ENCODE peak calls at places on chromosomes 16 and 17, in seven cellular contexts. One of them, this sample, is unnamed.

GRCh38 chr16:83895942-83896341 is 3.0 kb upstream of the MLYCD start:
- DNase-seq in AG04450: no peak
- DNase-seq in stomach: no peak
- DNase-seq in effector memory CD4-positive, alpha-beta T cell: no peak
- DNase-seq in tibial nerve: no peak
- DNase-seq in left lung: no peak
- DNase-seq in esophagus squamous epithelium: no peak
- DNase-seq in this sample: no peak

GRCh38 chr17:44707755-44708400 is 587 bp upstream of the DBF4B start:
- DNase-seq in effector memory CD4-positive, alpha-beta T cell: no peak
- DNase-seq in esophagus squamous epithelium: no peak
- DNase-seq in AG04450: no peak
- DNase-seq in left lung: no peak
- DNase-seq in tibial nerve: no peak
- DNase-seq in stomach: no peak
- DNase-seq in this sample: no peak

GRCh38 chr16:31084584-31085298 is 4.0 kb downstream of the PRSS53 start:
- DNase-seq in effector memory CD4-positive, alpha-beta T cell: no peak
- DNase-seq in tibial nerve: no peak
- DNase-seq in AG04450: no peak
- DNase-seq in stomach: no peak
- DNase-seq in left lung: no peak
- DNase-seq in esophagus squamous epithelium: no peak
- DNase-seq in this sample: no peak

GRCh38 chr16:4116328-4117249 is at the start of gene ADCY9:
- DNase-seq in AG04450: no peak
- DNase-seq in left lung: peak; percentile 94
- DNase-seq in esophagus squamous epithelium: no peak
- DNase-seq in tibial nerve: peak; percentile 40
- DNase-seq in effector memory CD4-positive, alpha-beta T cell: peak; percentile 63
- DNase-seq in stomach: peak; percentile 80
- DNase-seq in this sample: no peak

GRCh38 chr17:30864636-30865035 is 32.9 kb downstream of the ATAD5 start:
- DNase-seq in AG04450: no peak
- DNase-seq in stomach: no peak
- DNase-seq in tibial nerve: no peak
- DNase-seq in left lung: no peak
- DNase-seq in esophagus squamous epithelium: no peak
- DNase-seq in effector memory CD4-positive, alpha-beta T cell: no peak
- DNase-seq in this sample: no peak

GRCh38 chr17:65131946-65132345 is 5.2 kb upstream of the RGS9 start:
- DNase-seq in effector memory CD4-positive, alpha-beta T cell: no peak
- DNase-seq in left lung: no peak
- DNase-seq in AG04450: peak; percentile 67
- DNase-seq in tibial nerve: no peak
- DNase-seq in stomach: no peak
- DNase-seq in esophagus squamous epithelium: no peak
- DNase-seq in this sample: no peak

GRCh38 chr16:22262460-22262859 is 34.7 kb upstream of the POLR3E start:
- DNase-seq in tibial nerve: no peak
- DNase-seq in effector memory CD4-positive, alpha-beta T cell: no peak
- DNase-seq in AG04450: no peak
- DNase-seq in left lung: no peak
- DNase-seq in stomach: no peak
- DNase-seq in esophagus squamous epithelium: no peak
- DNase-seq in this sample: no peak

GRCh38 chr16:88782454-88783390 is 2.3 kb downstream of the PIEZO1 start:
- DNase-seq in esophagus squamous epithelium: no peak
- DNase-seq in effector memory CD4-positive, alpha-beta T cell: peak; percentile 66
- DNase-seq in AG04450: no peak
- DNase-seq in tibial nerve: no peak
- DNase-seq in stomach: no peak
- DNase-seq in left lung: peak; percentile 82
- DNase-seq in this sample: no peak

GRCh38 chr16:1414532-1415265 is at the start of gene UNKL:
- DNase-seq in tibial nerve: peak; percentile 48
- DNase-seq in esophagus squamous epithelium: no peak
- DNase-seq in stomach: peak; percentile 84
- DNase-seq in left lung: peak; percentile 94
- DNase-seq in AG04450: peak; percentile 11
- DNase-seq in effector memory CD4-positive, alpha-beta T cell: peak; percentile 68
- DNase-seq in this sample: no peak

GRCh38 chr16:27869411-27869810 is 194.1 kb downstream of the GSG1L start:
- DNase-seq in effector memory CD4-positive, alpha-beta T cell: no peak
- DNase-seq in tibial nerve: no peak
- DNase-seq in AG04450: no peak
- DNase-seq in stomach: no peak
- DNase-seq in left lung: no peak
- DNase-seq in esophagus squamous epithelium: no peak
- DNase-seq in this sample: no peak

GRCh38 chr16:5350118-5350517 is 252.5 kb upstream of the EEF2KMT start:
- DNase-seq in left lung: no peak
- DNase-seq in stomach: no peak
- DNase-seq in AG04450: no peak
- DNase-seq in effector memory CD4-positive, alpha-beta T cell: no peak
- DNase-seq in esophagus squamous epithelium: no peak
- DNase-seq in tibial nerve: no peak
- DNase-seq in this sample: no peak

GRCh38 chr16:70430667-70431536 is 8.0 kb downstream of the ST3GAL2 start:
- DNase-seq in esophagus squamous epithelium: no peak
- DNase-seq in effector memory CD4-positive, alpha-beta T cell: peak; percentile 39
- DNase-seq in AG04450: no peak
- DNase-seq in tibial nerve: no peak
- DNase-seq in left lung: no peak
- DNase-seq in stomach: no peak
- DNase-seq in this sample: no peak

GRCh38 chr16:49700222-49700927 is 155.5 kb downstream of the ZNF423 start:
- DNase-seq in stomach: no peak
- DNase-seq in effector memory CD4-positive, alpha-beta T cell: no peak
- DNase-seq in left lung: no peak
- DNase-seq in AG04450: no peak
- DNase-seq in esophagus squamous epithelium: no peak
- DNase-seq in tibial nerve: peak; percentile 25
- DNase-seq in this sample: no peak

GRCh38 chr17:6551909-6552768 is 4.2 kb downstream of the PITPNM3 start:
- DNase-seq in effector memory CD4-positive, alpha-beta T cell: no peak
- DNase-seq in left lung: peak; percentile 83
- DNase-seq in tibial nerve: no peak
- DNase-seq in AG04450: no peak
- DNase-seq in esophagus squamous epithelium: no peak
- DNase-seq in stomach: peak; percentile 86
- DNase-seq in this sample: no peak

DNA sequence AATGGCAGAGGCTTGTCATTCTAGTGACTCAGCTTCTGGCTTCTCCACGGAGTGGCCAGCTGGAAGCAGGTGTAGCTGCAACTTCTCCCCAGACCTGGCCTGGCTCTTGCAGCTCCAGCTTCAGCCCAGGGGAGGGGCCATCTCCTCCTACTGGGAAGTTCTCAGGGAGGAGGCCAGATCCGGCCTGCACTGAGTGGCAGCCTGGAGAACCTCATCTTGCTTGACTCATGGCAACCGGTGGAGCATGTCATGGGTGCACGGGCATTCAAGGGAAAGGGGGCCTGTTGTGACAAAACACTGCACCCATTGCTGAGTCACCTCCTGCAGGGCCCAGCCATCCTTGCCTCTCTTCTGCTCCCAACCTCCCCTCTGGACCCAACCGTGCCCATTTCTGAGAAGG is 273.9 kb upstream of the MAF start:
- DNase-seq in AG04450: no peak
- DNase-seq in stomach: no peak
- DNase-seq in effector memory CD4-positive, alpha-beta T cell: no peak
- DNase-seq in tibial nerve: no peak
- DNase-seq in esophagus squamous epithelium: no peak
- DNase-seq in left lung: no peak
- DNase-seq in this sample: no peak
- H3K4me3 ChIP-seq in AG04450: no peak overlapping the region
- H3K4me3 ChIP-seq in stomach: no peak overlapping the region
- H3K4me3 ChIP-seq in effector memory CD4-positive, alpha-beta T cell: no peak overlapping the region
- H3K4me3 ChIP-seq in tibial nerve: no peak overlapping the region
- H3K4me3 ChIP-seq in esophagus squamous epithelium: no peak overlapping the region
- H3K4me3 ChIP-seq in left lung: no peak overlapping the region
- H3K4me3 ChIP-seq in this sample: no peak overlapping the region

GRCh38 chr17:67490471-67490870 is 113.4 kb downstream of the PITPNC1 start:
- DNase-seq in tibial nerve: no peak
- DNase-seq in esophagus squamous epithelium: no peak
- DNase-seq in AG04450: no peak
- DNase-seq in left lung: no peak
- DNase-seq in effector memory CD4-positive, alpha-beta T cell: no peak
- DNase-seq in stomach: no peak
- DNase-seq in this sample: no peak
- H3K4me3 ChIP-seq in tibial nerve: no peak overlapping the region
- H3K4me3 ChIP-seq in esophagus squamous epithelium: peak overlapping the region; percentile 31
- H3K4me3 ChIP-seq in AG04450: peak overlapping the region; percentile 37
- H3K4me3 ChIP-seq in left lung: no peak overlapping the region
- H3K4me3 ChIP-seq in effector memory CD4-positive, alpha-beta T cell: no peak overlapping the region
- H3K4me3 ChIP-seq in stomach: peak overlapping the region; percentile 13
- H3K4me3 ChIP-seq in this sample: no peak overlapping the region

DNA sequence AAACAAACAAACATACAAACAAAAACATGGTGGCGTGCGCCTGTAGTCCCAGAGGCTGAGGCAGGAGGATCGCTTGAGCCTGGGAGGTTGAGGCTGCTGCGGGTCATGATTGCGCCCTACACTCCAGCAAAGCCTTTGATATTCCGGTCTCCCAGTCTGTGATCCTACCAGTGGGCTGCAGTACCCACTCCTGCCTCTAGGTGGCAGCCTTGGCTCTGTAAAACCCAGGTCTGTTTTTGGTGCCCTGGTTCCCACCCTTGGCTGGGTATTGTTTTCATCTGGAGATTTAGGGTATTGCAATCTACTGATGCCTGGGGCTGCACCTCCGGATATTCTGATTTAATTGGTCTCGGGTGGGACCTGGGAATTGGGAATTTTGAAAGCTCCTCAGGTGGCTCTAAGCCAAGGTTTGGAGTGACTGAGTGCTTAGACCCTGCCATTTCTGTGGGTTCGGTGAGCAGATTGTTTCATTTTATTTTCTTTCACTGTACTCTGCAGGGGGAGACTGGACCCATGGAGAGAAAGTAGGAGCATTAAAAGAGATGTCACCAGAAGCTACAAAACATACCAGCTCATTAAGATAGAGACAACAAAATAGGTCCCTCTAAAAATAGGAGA is 40.5 kb downstream of the MYH3 start:
- DNase-seq in left lung: peak; percentile 85
- DNase-seq in effector memory CD4-positive, alpha-beta T cell: peak; percentile 28
- DNase-seq in AG04450: peak; percentile 33
- DNase-seq in stomach: peak; percentile 85
- DNase-seq in esophagus squamous epithelium: no peak
- DNase-seq in tibial nerve: peak; percentile 88
- DNase-seq in this sample: peak; percentile 53
- H3K4me3 ChIP-seq in left lung: no peak overlapping the region
- H3K4me3 ChIP-seq in effector memory CD4-positive, alpha-beta T cell: no peak overlapping the region
- H3K4me3 ChIP-seq in AG04450: no peak overlapping the region
- H3K4me3 ChIP-seq in stomach: no peak overlapping the region
- H3K4me3 ChIP-seq in esophagus squamous epithelium: no peak overlapping the region
- H3K4me3 ChIP-seq in tibial nerve: no peak overlapping the region
- H3K4me3 ChIP-seq in this sample: no peak overlapping the region

GRCh38 chr17:10082795-10083194 is 115.6 kb downstream of the GAS7 start:
- DNase-seq in left lung: no peak
- DNase-seq in tibial nerve: no peak
- DNase-seq in stomach: no peak
- DNase-seq in AG04450: no peak
- DNase-seq in effector memory CD4-positive, alpha-beta T cell: no peak
- DNase-seq in esophagus squamous epithelium: no peak
- DNase-seq in this sample: no peak

GRCh38 chr17:10077561-10078299 is 120.7 kb downstream of the GAS7 start:
- DNase-seq in left lung: no peak
- DNase-seq in tibial nerve: no peak
- DNase-seq in AG04450: no peak
- DNase-seq in stomach: no peak
- DNase-seq in esophagus squamous epithelium: no peak
- DNase-seq in effector memory CD4-positive, alpha-beta T cell: no peak
- DNase-seq in this sample: no peak

GRCh38 chr17:10083864-10084263 is 114.5 kb downstream of the GAS7 start:
- DNase-seq in stomach: no peak
- DNase-seq in effector memory CD4-positive, alpha-beta T cell: no peak
- DNase-seq in esophagus squamous epithelium: no peak
- DNase-seq in tibial nerve: no peak
- DNase-seq in left lung: no peak
- DNase-seq in AG04450: no peak
- DNase-seq in this sample: no peak

GRCh38 chr17:10087333-10087732 is 111.1 kb downstream of the GAS7 start:
- DNase-seq in left lung: no peak
- DNase-seq in effector memory CD4-positive, alpha-beta T cell: no peak
- DNase-seq in esophagus squamous epithelium: no peak
- DNase-seq in AG04450: no peak
- DNase-seq in stomach: no peak
- DNase-seq in tibial nerve: no peak
- DNase-seq in this sample: no peak

DNA sequence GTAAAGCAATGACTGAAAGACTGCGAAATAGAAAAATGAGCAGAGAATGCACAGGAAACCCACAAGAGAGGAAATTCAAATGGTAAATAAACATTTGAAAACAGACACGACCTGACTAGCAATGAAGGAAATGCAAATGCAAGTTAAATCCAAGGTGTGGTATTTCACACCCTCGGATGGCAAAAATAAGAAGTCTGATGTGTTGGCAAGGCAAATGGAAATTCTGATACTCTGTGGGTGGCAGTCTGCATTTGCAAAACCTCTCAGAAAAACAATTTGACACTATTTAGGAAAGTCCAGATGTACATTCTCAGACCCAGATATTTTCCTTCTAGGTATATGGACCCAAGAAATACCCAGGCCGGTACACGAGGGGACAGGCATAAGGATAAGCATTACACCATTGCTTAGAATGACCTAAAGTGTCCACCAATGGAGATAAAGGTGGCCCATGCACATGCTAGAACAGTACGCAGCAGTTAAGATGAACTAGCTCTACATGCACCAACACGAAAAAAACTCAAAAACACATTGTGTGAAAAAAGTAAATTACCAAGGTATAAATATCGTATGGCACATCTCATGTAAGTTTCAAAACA is 116.7 kb downstream of the GAS7 start:
- DNase-seq in AG04450: no peak
- DNase-seq in left lung: no peak
- DNase-seq in esophagus squamous epithelium: no peak
- DNase-seq in stomach: no peak
- DNase-seq in tibial nerve: no peak
- DNase-seq in effector memory CD4-positive, alpha-beta T cell: no peak
- DNase-seq in this sample: no peak
- H3K4me3 ChIP-seq in AG04450: no peak overlapping the region
- H3K4me3 ChIP-seq in left lung: no peak overlapping the region
- H3K4me3 ChIP-seq in esophagus squamous epithelium: no peak overlapping the region
- H3K4me3 ChIP-seq in stomach: no peak overlapping the region
- H3K4me3 ChIP-seq in tibial nerve: no peak overlapping the region
- H3K4me3 ChIP-seq in effector memory CD4-positive, alpha-beta T cell: no peak overlapping the region
- H3K4me3 ChIP-seq in this sample: no peak overlapping the region

DNA sequence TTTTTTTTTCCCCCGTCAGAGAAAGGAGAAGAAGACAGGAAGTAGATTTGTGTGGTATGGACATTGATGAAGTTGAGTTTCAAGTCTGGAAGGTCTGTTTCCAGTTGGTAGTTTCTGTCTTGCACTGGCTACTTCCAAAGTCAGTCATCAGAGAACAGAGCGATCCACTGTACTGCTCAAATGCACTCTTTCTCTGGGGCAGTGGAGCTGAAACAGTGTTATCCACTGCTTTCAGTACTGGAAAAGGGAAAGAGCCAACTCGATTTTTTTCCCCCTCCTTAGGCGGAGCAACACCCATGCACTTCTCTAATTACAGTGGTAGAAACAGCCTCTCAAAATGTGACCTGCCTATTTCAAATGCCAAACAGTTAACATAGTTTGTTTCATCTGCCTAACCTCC is 7.4 kb downstream of the PRKCA start:
- DNase-seq in stomach: no peak
- DNase-seq in tibial nerve: no peak
- DNase-seq in effector memory CD4-positive, alpha-beta T cell: no peak
- DNase-seq in esophagus squamous epithelium: no peak
- DNase-seq in AG04450: no peak
- DNase-seq in left lung: no peak
- DNase-seq in this sample: no peak
- H3K4me3 ChIP-seq in stomach: no peak overlapping the region
- H3K4me3 ChIP-seq in tibial nerve: no peak overlapping the region
- H3K4me3 ChIP-seq in effector memory CD4-positive, alpha-beta T cell: no peak overlapping the region
- H3K4me3 ChIP-seq in esophagus squamous epithelium: no peak overlapping the region
- H3K4me3 ChIP-seq in AG04450: no peak overlapping the region
- H3K4me3 ChIP-seq in left lung: no peak overlapping the region
- H3K4me3 ChIP-seq in this sample: no peak overlapping the region